ENCODE peak calls at places on chromosomes 16 and 17, in six cellular contexts. I is psoas muscle, K is thoracic aorta, R is GM06990, S is type B pancreatic cell, P is tibial artery. L is an unnamed sample.

GRCh38 chr17:9538626-9539025 is 37.0 kb downstream of the STX8 start:
- DNase-seq in K (no peak), I (no peak), P (no peak), R (no peak), S (no peak), L (no peak)

GRCh38 chr17:57948555-57949420 is 6.4 kb downstream of the CUEDC1 start:
- DNase-seq in R (no peak), K (no peak), I (peak; percentile 65), S (no peak), P (no peak), L (no peak)

GRCh38 chr16:55051571-55051970 is 120.9 kb downstream of the IRX5 start:
- DNase-seq in I (no peak), K (no peak), S (peak; percentile 55), R (no peak), P (no peak), L (no peak)

GRCh38 chr16:17312100-17312732 is 158.5 kb downstream of the XYLT1 start:
- DNase-seq in I (no peak), R (no peak), S (no peak), K (no peak), P (no peak), L (no peak)

GRCh38 chr17:49738456-49739163 is 25.3 kb downstream of the FAM117A start:
- DNase-seq in I (peak; percentile 32), P (no peak), S (no peak), R (no peak), K (no peak), L (no peak)

GRCh38 chr17:65041518-65041917 is 15.0 kb downstream of the GNA13 start:
- DNase-seq in P (no peak), K (no peak), S (no peak), R (no peak), I (no peak), L (no peak)

GRCh38 chr16:65274576-65274975 is 152.7 kb upstream of the CDH11 start:
- DNase-seq in R (no peak), I (no peak), K (no peak), S (no peak), P (no peak), L (no peak)

GRCh38 chr16:67294927-67295326 is 15.6 kb downstream of the PLEKHG4 start:
- DNase-seq in I (no peak), S (no peak), P (no peak), K (no peak), R (no peak), L (no peak)

GRCh38 chr17:47295037-47295873 is 28.5 kb upstream of the EFCAB13 start:
- DNase-seq in P (no peak), I (no peak), R (no peak), S (no peak), K (no peak), L (no peak)

GRCh38 chr17:32493581-32494513 is 7.1 kb downstream of the CDK5R1 start:
- DNase-seq in K (no peak), R (no peak), I (no peak), P (no peak), S (no peak), L (no peak)

GRCh38 chr16:67720236-67720635 is 1.1 kb upstream of the GFOD2 start:
- DNase-seq in K (no peak), I (no peak), S (no peak), P (no peak), R (no peak), L (no peak)

GRCh38 chr17:76200354-76200753 is 39.9 kb downstream of the RNF157 start:
- DNase-seq in K (no peak), S (no peak), P (no peak), I (no peak), R (no peak), L (no peak)

GRCh38 chr17:81713004-81713555 is 996 bp downstream of the SLC25A10 start:
- DNase-seq in K (no peak), R (no peak), I (peak; percentile 9), S (no peak), P (no peak), L (no peak)

GRCh38 chr16:81642943-81643342 is 136.1 kb upstream of the PLCG2 start:
- DNase-seq in R (no peak), S (no peak), K (no peak), I (no peak), P (no peak), L (no peak)

GRCh38 chr17:57874434-57875108 is 24.7 kb upstream of the MRPS23 start:
- DNase-seq in P (peak; percentile 74), I (peak; percentile 81), K (peak; percentile 72), S (peak; percentile 84), R (no peak), L (no peak)

GRCh38 chr16:1612320-1613111 is at the start of gene CRAMP1:
- DNase-seq in S (no peak), I (no peak), R (peak; percentile 38), P (no peak), K (no peak), L (peak; percentile 52)

GRCh38 chr16:49592507-49593422 is 219.2 kb downstream of the C16orf78 start:
- DNase-seq in R (no peak), I (no peak), K (no peak), S (peak; percentile 66), P (peak; percentile 20), L (peak; percentile 74)

GRCh38 chr17:37111329-37111728 is 162.6 kb downstream of the AATF start:
- DNase-seq in R (no peak), I (no peak), K (no peak), S (no peak), P (no peak), L (no peak)

GRCh38 chr17:38970804-38971203 is 3.6 kb upstream of the FBXO47 start:
- DNase-seq in P (no peak), K (no peak), R (no peak), I (no peak), S (no peak), L (no peak)

GRCh38 chr17:22703204-22703603 is 1010.9 kb downstream of the KCNJ18 start:
- DNase-seq in K (no peak), P (no peak), R (no peak), S (no peak), I (no peak), L (no peak)
- TF ChIP-seq CTCF in K (no peak), P (no peak), R (peak; percentile 24), S (no peak), I (no peak), L (no peak)

DNA sequence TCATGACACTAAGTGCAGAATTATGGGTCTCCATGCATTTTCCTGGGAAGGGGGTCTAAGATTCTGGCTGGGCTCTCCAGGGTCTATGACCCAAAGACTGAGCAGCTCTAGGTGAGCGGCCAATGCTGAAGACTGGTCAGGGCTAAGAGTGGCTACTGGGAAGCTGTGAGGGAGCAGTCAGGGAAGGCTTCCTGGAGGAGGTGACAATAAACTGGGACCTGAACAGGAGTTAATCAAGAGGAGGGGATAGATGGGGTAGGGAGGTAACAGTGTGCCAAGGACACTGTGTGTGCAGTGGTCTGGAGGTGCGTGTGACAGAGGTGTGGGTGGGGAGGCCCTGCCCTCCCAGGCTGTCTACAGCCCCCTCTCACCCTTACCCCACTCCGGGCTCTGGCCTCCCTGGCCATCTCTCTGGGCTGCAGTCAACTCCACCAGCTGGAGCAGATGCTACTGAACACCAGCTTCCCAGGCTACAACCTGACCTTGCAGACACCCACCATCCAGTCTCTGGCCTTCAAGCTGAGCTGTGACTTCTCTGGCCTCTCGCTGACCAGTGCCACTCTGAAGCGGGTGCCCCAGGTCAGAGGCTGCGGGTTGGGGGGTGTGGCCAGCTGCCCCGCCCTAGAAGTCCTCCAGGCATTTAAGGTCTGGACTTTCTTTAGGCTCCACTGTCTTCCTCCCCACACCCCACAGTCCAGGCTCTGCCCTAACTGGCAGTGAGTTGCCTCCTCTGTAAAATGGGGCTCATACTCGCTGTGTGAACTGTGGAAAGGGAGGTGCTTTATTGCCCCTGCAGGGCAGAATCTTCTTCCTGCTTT is 20.4 kb downstream of the ADGRG5 start:
- DNase-seq in R (no peak), P (no peak), S (peak; percentile 54), I (no peak), K (no peak), L (peak; percentile 23)
- TF ChIP-seq CTCF in R (no peak), P (no peak), S (no peak), I (no peak), K (no peak), L (no peak)

GRCh38 chr17:45648642-45649041 is 135.5 kb upstream of the CRHR1 start:
- DNase-seq in R (no peak), S (no peak), P (no peak), K (no peak), I (no peak), L (no peak)
- TF ChIP-seq CTCF in R (peak; percentile 24), S (peak; percentile 45), P (no peak), K (no peak), I (no peak), L (peak; percentile 34)

DNA sequence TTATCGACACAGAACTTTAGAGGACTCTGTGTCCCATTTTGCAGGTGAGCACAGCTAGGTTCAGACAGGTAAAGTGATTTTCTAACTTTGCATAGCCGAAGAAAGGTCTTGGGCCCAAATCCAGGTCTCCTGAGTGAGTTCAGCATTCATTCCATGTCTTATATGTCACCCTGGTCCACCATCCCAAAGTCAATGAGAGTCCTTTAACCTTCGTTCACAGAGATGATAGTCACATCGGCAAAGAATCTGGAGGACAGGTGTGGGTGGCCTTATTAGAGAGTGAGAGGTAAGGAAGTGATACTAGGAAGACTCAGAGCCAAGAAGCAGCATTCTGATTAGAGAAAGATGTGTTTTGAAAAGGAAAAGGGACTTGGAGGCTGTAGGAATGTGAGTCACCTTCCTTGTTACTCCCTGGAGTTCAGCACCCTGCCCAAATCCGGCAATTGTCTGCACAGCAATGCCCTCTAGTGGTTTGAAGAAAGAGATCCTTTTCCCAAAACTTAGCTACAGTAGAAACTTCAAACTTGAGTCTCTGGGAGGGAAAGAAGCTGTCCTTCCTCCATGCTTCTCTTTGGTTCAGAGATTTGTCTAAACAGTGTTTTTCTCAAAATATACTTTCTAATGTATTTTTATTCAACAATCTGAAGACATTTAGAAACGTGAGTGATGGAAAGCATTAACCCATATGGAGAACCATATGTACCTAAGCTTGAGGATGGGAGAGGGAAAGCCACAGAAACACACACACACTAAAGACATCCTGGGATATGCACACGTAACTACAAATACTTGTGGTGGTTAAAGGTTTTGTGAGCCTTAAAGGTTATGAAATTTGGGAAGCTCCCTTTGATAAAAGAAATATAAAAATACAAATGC is 96.4 kb upstream of the SHISA6 start:
- DNase-seq in K (no peak), S (no peak), I (no peak), P (no peak), R (no peak), L (no peak)
- TF ChIP-seq CTCF in K (peak; percentile 24), S (peak; percentile 81), I (peak; percentile 33), P (peak; percentile 24), R (peak; percentile 36), L (peak; percentile 42)

DNA sequence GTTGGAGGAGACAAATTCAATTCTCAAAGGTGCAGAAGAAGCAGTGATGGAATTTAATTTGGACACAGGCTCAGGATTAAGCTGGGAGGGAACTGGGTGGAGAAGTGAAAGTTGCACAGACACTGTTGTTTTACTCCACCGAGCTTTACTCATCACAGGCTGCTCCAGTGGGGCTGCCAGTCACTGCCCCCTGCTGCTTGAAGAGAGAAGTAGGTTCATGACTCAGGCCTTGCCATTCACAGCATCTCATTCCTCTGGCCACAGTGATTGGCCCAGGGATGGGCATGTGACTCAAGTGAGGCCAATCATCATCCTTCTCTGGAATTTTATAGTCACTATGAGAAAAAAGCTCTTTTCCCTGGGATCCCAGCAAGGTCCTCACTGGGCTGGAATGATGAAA is 11.8 kb downstream of the GNAO1 start:
- DNase-seq in K (no peak), S (no peak), I (peak; percentile 26), R (no peak), P (peak; percentile 42), L (peak; percentile 44)
- TF ChIP-seq CTCF in K (no peak), S (peak; percentile 47), I (no peak), R (peak; percentile 71), P (no peak), L (peak; percentile 40)

L was measured in GM13977.